ENCODE peak calls at places on chromosome 16, in five cellular contexts. Y is foreskin keratinocyte, C is tibial nerve, S is A673, N is B cell. X is an unnamed sample.

GRCh38 chr16:79707867-79708266 is 107.3 kb upstream of the MAF start:
- DNase-seq in C (peak), N (no peak), S (no peak), Y (no peak), X (peak)

GRCh38 chr16:31067342-31067741 is 6.7 kb downstream of the ZNF668 start:
- DNase-seq in N (no peak), S (no peak), C (no peak), Y (no peak), X (no peak)

GRCh38 chr16:46688657-46689491 is at the start of gene VPS35:
- DNase-seq in S (peak), N (peak), C (peak), Y (peak), X (peak)

GRCh38 chr16:88533945-88534641 is 36.1 kb upstream of the ZC3H18 start:
- DNase-seq in C (peak), S (peak), Y (peak), N (peak), X (peak)

GRCh38 chr16:58000706-58001676 is at the start of gene USB1:
- DNase-seq in Y (peak), S (peak), C (peak), N (peak), X (peak)

GRCh38 chr16:23877107-23878070 is 41.6 kb downstream of the PRKCB start:
- DNase-seq in Y (no peak), C (no peak), S (peak), N (peak), X (no peak)

GRCh38 chr16:50680556-50680893 is 587 bp downstream of the SNX20 start:
- DNase-seq in N (no peak), Y (no peak), S (no peak), C (no peak), X (no peak)

GRCh38 chr16:82063456-82064082 is 28.5 kb downstream of the HSD17B2 start:
- DNase-seq in Y (peak), S (no peak), N (no peak), C (no peak), X (no peak)

GRCh38 chr16:59192551-59193199 is 458.6 kb upstream of the GOT2 start:
- DNase-seq in N (no peak), C (peak), Y (no peak), S (peak), X (no peak)

GRCh38 chr16:71846443-71846842 is 667 bp downstream of the ATXN1L start:
- DNase-seq in S (no peak), Y (no peak), N (no peak), C (no peak), X (no peak)

GRCh38 chr16:30085247-30085646 is 6.5 kb downstream of the TBX6 start:
- DNase-seq in Y (no peak), C (no peak), S (no peak), N (no peak), X (no peak)

GRCh38 chr16:66091462-66091861 is 275.0 kb upstream of the CDH5 start:
- DNase-seq in N (no peak), C (no peak), Y (no peak), S (no peak), X (no peak)

GRCh38 chr16:3857189-3858013 is 23.1 kb downstream of the CREBBP start:
- DNase-seq in S (peak), N (peak), Y (no peak), C (peak), X (peak)

GRCh38 chr16:57422026-57422944 is 17.7 kb downstream of the CCL17 start:
- DNase-seq in Y (peak), S (peak), N (peak), C (peak), X (no peak)

GRCh38 chr16:70740174-70740918 is 54.5 kb upstream of the MTSS2 start:
- DNase-seq in S (no peak), C (no peak), Y (no peak), N (no peak), X (no peak)

GRCh38 chr16:21159281-21159951 is 942 bp downstream of the LDAF1 start:
- DNase-seq in N (peak), Y (peak), S (no peak), C (peak), X (no peak)
- TF ChIP-seq CTCF in N (no peak), Y (peak), S (no peak), C (no peak), X (no peak)

GRCh38 chr16:67613808-67614207 is 31.1 kb upstream of the CARMIL2 start:
- DNase-seq in Y (no peak), C (no peak), N (no peak), S (peak), X (no peak)
- TF ChIP-seq CTCF in Y (peak), C (no peak), N (no peak), S (peak), X (no peak)

DNA sequence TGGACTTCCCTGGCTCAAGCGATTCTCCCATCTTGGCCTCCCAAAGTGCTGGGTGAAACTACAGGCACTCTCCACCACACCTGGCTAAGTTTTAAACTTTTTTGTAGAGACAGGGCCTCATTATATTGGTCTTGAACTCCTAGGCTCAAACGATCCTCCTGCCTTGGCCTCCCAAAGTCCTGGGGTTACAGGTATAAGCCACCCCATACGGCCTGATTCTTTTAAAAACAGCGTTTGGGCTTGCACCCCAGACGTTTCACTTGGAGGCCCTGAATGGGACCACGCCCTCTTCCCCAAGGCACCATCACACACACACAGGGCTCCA is 29.4 kb upstream of the GINS2 start:
- DNase-seq in Y (no peak), N (no peak), C (no peak), S (no peak), X (no peak)
- TF ChIP-seq CTCF in Y (no peak), N (peak), C (no peak), S (no peak), X (no peak)

GRCh38 chr16:83831451-83831987 is 23.7 kb downstream of the HSBP1 start:
- DNase-seq in Y (no peak), S (no peak), N (no peak), C (no peak), X (no peak)

GRCh38 chr16:83830769-83831450 is 23.1 kb downstream of the HSBP1 start:
- DNase-seq in S (no peak), C (no peak), Y (no peak), N (no peak), X (no peak)

GRCh38 chr16:83830091-83830768 is 22.5 kb downstream of the HSBP1 start:
- DNase-seq in C (no peak), N (no peak), S (no peak), Y (no peak), X (no peak)

GRCh38 chr16:83826146-83826913 is 18.6 kb downstream of the HSBP1 start:
- DNase-seq in N (peak), S (peak), Y (peak), C (peak), X (peak)
- TF ChIP-seq CTCF in N (peak), S (peak), Y (peak), C (peak), X (peak)

DNA sequence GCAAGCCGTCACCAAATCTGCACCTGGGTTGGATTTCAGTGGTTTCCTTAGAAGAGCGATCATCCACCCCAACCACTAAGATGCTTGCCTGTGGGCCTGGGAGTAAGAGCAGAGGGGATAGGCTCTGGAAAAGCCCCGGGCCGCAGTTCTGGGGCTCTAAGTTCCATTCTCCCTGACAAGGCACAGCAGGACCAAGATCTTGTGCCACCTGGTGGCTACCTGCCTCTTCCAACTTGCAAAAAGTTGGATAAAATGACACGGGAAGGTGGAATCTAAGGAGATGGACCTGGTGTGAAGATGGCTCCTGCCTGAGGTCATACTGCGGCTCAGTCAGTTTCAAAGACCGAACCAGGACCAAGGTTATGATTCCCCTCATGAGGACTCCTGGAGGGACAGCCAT is 42.3 kb downstream of the ABCC12 start:
- DNase-seq in S (no peak), C (no peak), N (no peak), Y (no peak), X (no peak)
- TF ChIP-seq CTCF in S (peak), C (no peak), N (no peak), Y (peak), X (no peak)

DNA sequence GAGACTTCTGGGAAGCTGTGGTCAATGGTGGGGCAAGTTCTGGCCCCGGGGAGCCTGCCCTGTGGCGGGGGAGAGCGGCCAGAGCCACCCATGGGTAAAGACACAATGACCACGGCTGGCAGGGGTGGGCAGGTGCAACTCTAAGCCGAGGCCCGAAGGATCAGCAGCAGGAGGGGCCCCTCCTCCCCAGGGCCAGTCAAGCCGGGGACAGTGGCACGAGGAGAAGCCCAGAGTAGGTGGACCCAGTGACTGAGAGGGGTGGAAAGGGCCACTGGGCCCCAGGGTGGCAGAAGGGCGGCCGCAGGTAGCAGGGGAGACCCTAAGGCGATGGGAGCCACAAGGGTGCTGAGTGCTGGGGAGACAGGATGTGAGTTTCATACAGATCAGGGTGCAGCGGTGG is 17.7 kb downstream of the TMEM204 start:
- DNase-seq in Y (no peak), C (no peak), N (no peak), S (no peak), X (no peak)
- TF ChIP-seq CTCF in Y (no peak), C (no peak), N (no peak), S (no peak), X (no peak)

X was measured in right atrium auricular region.